ENCODE peak calls at places on chromosome 22, in six cellular contexts. U, Q, M, H, D and Z are unnamed samples.

GRCh38 chr22:40182231-40182835 is 4.6 kb downstream of the TNRC6B start:
- DNase-seq in D (no peak), U (no peak), Q (no peak), H (no peak), M (no peak), Z (peak; percentile 69)

GRCh38 chr22:27554106-27554814 is 247.3 kb downstream of the MN1 start:
- DNase-seq in Q (no peak), H (no peak), D (no peak), U (no peak), M (peak; percentile 15), Z (peak; percentile 30)

GRCh38 chr22:36901411-36902142 is 11.9 kb upstream of the CSF2RB start:
- DNase-seq in M (peak; percentile 32), Q (no peak), U (no peak), H (no peak), D (no peak), Z (no peak)

GRCh38 chr22:43154887-43155536 is 3.7 kb downstream of the TSPO start:
- DNase-seq in M (no peak), D (no peak), H (peak; percentile 90), Q (no peak), U (peak; percentile 33), Z (no peak)

GRCh38 chr22:29479417-29480261 is at the start of gene NEFH:
- DNase-seq in U (no peak), H (no peak), M (no peak), Q (peak; percentile 48), D (no peak), Z (no peak)

GRCh38 chr22:40525250-40525884 is 111.2 kb downstream of the MRTFA start:
- DNase-seq in H (peak; percentile 85), Q (peak; percentile 72), U (peak; percentile 26), M (peak; percentile 61), D (no peak), Z (peak; percentile 67)

GRCh38 chr22:20577045-20577444 is 69.6 kb downstream of the MED15 start:
- DNase-seq in U (no peak), Q (no peak), M (no peak), H (peak; percentile 44), D (no peak), Z (no peak)

GRCh38 chr22:29625090-29625825 is 21.8 kb downstream of the NF2 start:
- DNase-seq in M (peak; percentile 59), U (peak; percentile 37), H (no peak), Q (peak; percentile 61), D (no peak), Z (peak; percentile 83)

GRCh38 chr22:25409240-25409639 is 155.2 kb upstream of the GRK3 start:
- DNase-seq in Q (no peak), D (no peak), U (peak; percentile 62), H (no peak), M (no peak), Z (no peak)

GRCh38 chr22:34800265-34800664 is 265.7 kb upstream of the ISX start:
- DNase-seq in U (no peak), Q (no peak), H (no peak), M (no peak), D (no peak), Z (no peak)

GRCh38 chr22:30654361-30654760 is 13.3 kb downstream of the DUSP18 start:
- DNase-seq in D (no peak), H (no peak), M (no peak), U (no peak), Q (no peak), Z (no peak)

GRCh38 chr22:31897842-31898241 is 46.5 kb upstream of the YWHAH start:
- DNase-seq in Q (peak; percentile 32), M (no peak), U (no peak), H (peak; percentile 2), D (no peak), Z (peak; percentile 6)

GRCh38 chr22:26515938-26516337 is 3.7 kb upstream of the TFIP11 start:
- DNase-seq in H (no peak), U (no peak), Q (no peak), M (no peak), D (no peak), Z (no peak)

GRCh38 chr22:26512149-26512793 is at the start of gene TFIP11:
- DNase-seq in H (peak; percentile 98), D (peak; percentile 94), M (peak; percentile 98), U (peak; percentile 90), Q (peak; percentile 99), Z (peak; percentile 87)

GRCh38 chr22:26514419-26515161 is 2.3 kb upstream of the TFIP11 start:
- DNase-seq in Q (no peak), M (no peak), D (no peak), H (no peak), U (no peak), Z (no peak)

GRCh38 chr22:26516503-26516902 is 4.2 kb upstream of the TFIP11 start:
- DNase-seq in M (no peak), Q (no peak), H (no peak), D (no peak), U (no peak), Z (no peak)

DNA sequence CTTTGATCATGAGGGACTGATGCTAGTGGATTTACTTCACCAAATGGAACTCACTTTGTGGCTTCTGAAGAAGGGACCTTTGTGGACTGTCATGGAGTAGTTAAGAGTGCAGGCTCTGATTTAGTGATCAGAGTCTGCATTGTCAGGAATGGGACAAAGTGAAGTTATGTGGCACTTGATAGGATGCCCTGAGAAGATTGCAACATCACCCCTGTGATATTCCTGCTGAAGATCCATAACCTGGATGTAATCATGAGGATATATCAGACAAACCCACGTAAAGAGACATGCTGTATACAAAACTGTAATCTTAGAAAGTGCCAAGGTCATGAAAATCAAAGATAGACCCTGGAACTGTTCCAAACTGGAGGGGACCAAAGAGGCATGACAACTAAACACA is 1.6 kb upstream of the TFIP11 start:
- DNase-seq in M (no peak), Q (no peak), D (no peak), H (no peak), U (no peak), Z (no peak)
- H3K4me3 ChIP-seq in M (no peak overlapping the region), Q (no peak overlapping the region), D (no peak overlapping the region), H (no peak overlapping the region), U (no peak overlapping the region), Z (no peak overlapping the region)

DNA sequence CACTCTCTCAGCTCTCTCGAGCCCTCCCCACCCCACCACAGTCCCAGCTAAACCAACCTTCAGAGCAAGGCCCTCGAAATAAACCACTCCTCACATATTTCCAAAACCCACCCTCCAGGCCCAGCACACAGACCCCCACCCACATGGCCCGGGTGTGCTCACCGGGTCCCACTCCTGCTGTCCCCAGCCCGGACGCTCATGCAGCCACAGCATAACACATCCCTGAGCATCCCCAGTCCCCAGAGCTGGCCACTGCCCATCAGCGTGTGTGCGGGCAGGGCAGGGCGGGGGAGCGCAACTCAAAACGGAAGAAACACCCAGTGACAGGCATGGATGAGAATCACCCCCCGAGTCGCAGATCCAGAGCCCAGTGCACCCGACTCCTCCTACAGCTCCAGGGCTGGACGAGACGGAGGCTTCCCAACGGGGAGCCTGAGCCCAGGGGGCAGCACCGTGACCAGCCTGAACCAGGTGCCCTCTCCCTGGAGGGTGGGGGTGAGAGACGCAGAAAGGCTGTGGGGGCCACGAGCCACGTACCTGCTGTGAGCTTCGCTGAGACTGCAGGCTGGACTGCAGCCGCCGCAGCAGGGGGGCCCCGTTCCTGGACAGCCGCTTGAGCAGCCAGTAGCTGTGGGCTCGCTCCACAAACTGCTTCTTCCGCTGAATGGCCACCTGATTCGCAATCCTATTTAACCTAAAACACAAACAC is 23.9 kb downstream of the BRD1 start:
- DNase-seq in H (no peak), U (no peak), Q (no peak), D (no peak), M (no peak), Z (no peak)
- H3K4me3 ChIP-seq in H (no peak overlapping the region), U (no peak overlapping the region), Q (no peak overlapping the region), D (no peak overlapping the region), M (no peak overlapping the region), Z (no peak overlapping the region)

DNA sequence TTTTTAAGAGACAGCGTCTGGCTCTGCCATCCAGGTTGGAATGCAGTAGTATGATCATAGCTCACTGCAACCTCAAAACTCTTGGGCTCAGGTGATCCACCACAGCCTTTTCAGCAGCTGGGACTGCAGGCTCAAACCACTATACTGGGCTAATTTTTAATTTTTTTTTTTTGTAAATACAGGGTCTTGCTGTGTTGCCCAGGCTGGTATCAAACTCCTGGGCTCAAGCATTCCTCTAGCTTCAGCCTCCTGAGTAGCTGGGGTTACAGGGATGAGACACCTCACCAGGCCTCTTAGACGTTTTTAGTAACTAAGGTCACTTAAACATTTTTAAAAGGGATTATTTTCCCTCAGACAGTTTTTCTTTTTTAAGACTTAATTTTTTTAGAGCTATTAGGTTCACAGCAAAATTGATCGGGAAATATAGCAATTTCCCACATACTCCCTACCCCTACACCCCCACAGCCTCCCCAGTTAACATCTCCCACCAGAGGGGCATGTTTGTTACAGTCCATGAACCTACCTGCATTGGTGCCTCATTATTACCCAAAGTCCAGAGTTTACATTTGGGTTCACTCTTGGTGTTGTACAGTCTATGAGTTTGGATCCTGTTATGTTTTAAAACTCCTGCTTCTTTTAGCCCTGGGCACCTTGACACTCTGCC is 3.9 kb downstream of the BCR start:
- DNase-seq in M (no peak), Q (no peak), D (no peak), H (no peak), U (no peak), Z (no peak)
- H3K4me3 ChIP-seq in M (no peak overlapping the region), Q (peak overlapping the region; percentile 66), D (peak overlapping the region; percentile 86), H (no peak overlapping the region), U (peak overlapping the region; percentile 49), Z (no peak overlapping the region)

GRCh38 chr22:46056169-46057041 is 79.4 kb upstream of the WNT7B start:
- DNase-seq in U (peak; percentile 48), M (no peak), Q (no peak), H (peak; percentile 78), D (peak; percentile 77), Z (peak; percentile 52)

GRCh38 chr22:46057206-46057605 is 80.2 kb upstream of the WNT7B start:
- DNase-seq in M (no peak), U (peak; percentile 31), H (peak; percentile 47), Q (no peak), D (peak; percentile 52), Z (peak; percentile 57)

GRCh38 chr22:46058591-46059519 is 81.9 kb upstream of the WNT7B start:
- DNase-seq in M (no peak), H (peak; percentile 81), D (peak; percentile 76), Q (no peak), U (peak; percentile 34), Z (peak; percentile 56)

GRCh38 chr22:46055851-46056168 is 78.8 kb upstream of the WNT7B start:
- DNase-seq in D (no peak), Q (no peak), U (no peak), H (no peak), M (no peak), Z (peak; percentile 7)

GRCh38 chr22:46057762-46058420 is 80.9 kb upstream of the WNT7B start:
- DNase-seq in U (peak; percentile 76), M (no peak), H (peak; percentile 80), D (peak; percentile 81), Q (no peak), Z (peak; percentile 83)
- H3K4me3 ChIP-seq in U (peak overlapping the region; percentile 78), M (no peak overlapping the region), H (no peak overlapping the region), D (peak overlapping the region; percentile 95), Q (no peak overlapping the region), Z (peak overlapping the region; percentile 59)

GRCh38 chr22:48574776-48575566 is 1252.7 kb downstream of the BRD1 start:
- DNase-seq in H (no peak), U (no peak), D (no peak), Q (peak; percentile 66), M (peak; percentile 83), Z (no peak)
- H3K4me3 ChIP-seq in H (no peak overlapping the region), U (no peak overlapping the region), D (peak overlapping the region; percentile 69), Q (no peak overlapping the region), M (no peak overlapping the region), Z (no peak overlapping the region)